ENCODE peak calls at places on chromosomes 7 and 10, in nine cellular contexts. Y is HuH-7.5, R is iris pigment epithelial cell, D is cardiac muscle cell, K is epithelial cell of esophagus, T is AG04450, V is GM10248, N is thoracic aorta, B is SK-N-SH. F is an unnamed sample.

GRCh38 chr7:6139189-6139996 is 108.2 kb downstream of the ANKRD61 start:
- DNase-seq in Y (no peak), R (no peak), D (no peak), K (no peak), T (no peak), V (no peak), N (no peak), B (no peak), F (no peak)

GRCh38 chr7:146331369-146331768 is 214.8 kb downstream of the CNTNAP2 start:
- DNase-seq in Y (no peak), R (no peak), D (no peak), K (no peak), T (no peak), V (no peak), N (no peak), B (peak), F (no peak)

GRCh38 chr10:130371156-130371555 is 235.0 kb downstream of the GLRX3 start:
- DNase-seq in Y (no peak), R (no peak), D (no peak), K (no peak), T (no peak), V (no peak), N (no peak), B (no peak), F (no peak)

GRCh38 chr7:18754766-18755165 is 259.2 kb downstream of the HDAC9 start:
- DNase-seq in Y (no peak), R (peak), D (no peak), K (peak), T (no peak), V (no peak), N (no peak), B (no peak), F (peak)

GRCh38 chr10:12628964-12629766 is 279.8 kb downstream of the CAMK1D start:
- DNase-seq in Y (no peak), R (no peak), D (no peak), K (no peak), T (no peak), V (no peak), N (no peak), B (no peak), F (no peak)

GRCh38 chr10:34288634-34289033 is 526.5 kb downstream of the PARD3 start:
- DNase-seq in Y (no peak), R (peak), D (no peak), K (peak), T (no peak), V (no peak), N (no peak), B (no peak), F (no peak)

GRCh38 chr7:27765856-27766255 is 25.9 kb downstream of the TAX1BP1 start:
- DNase-seq in Y (no peak), R (no peak), D (no peak), K (no peak), T (no peak), V (no peak), N (no peak), B (no peak), F (no peak)

GRCh38 chr10:110209399-110209925 is 2.1 kb downstream of the MXI1 start:
- DNase-seq in Y (peak), R (peak), D (peak), K (peak), T (peak), V (peak), N (peak), B (no peak), F (peak)

GRCh38 chr7:123643495-123644428 is 11.9 kb upstream of the LMOD2 start:
- DNase-seq in Y (peak), R (peak), D (peak), K (peak), T (no peak), V (no peak), N (no peak), B (peak), F (peak)

GRCh38 chr10:130492266-130492934 is 356.2 kb downstream of the GLRX3 start:
- DNase-seq in Y (no peak), R (no peak), D (no peak), K (no peak), T (no peak), V (no peak), N (no peak), B (no peak), F (no peak)

GRCh38 chr7:136049818-136050461 is 72.8 kb upstream of the MTPN start:
- DNase-seq in Y (no peak), R (peak), D (no peak), K (peak), T (no peak), V (no peak), N (no peak), B (no peak), F (no peak)

GRCh38 chr10:105062881-105063280 is 421.8 kb downstream of the SORCS3 start:
- DNase-seq in Y (no peak), R (no peak), D (no peak), K (no peak), T (no peak), V (no peak), N (no peak), B (no peak), F (no peak)

GRCh38 chr7:20595971-20596370 is 19.5 kb upstream of the ABCB5 start:
- DNase-seq in Y (no peak), R (peak), D (no peak), K (no peak), T (no peak), V (no peak), N (no peak), B (no peak), F (no peak)

GRCh38 chr10:15112657-15113056 is 15.5 kb downstream of the RPP38 start:
- DNase-seq in Y (no peak), R (no peak), D (no peak), K (no peak), T (no peak), V (no peak), N (no peak), B (no peak), F (no peak)

GRCh38 chr7:50156163-50156562 is 63.1 kb upstream of the ZPBP start:
- DNase-seq in Y (no peak), R (no peak), D (no peak), K (no peak), T (no peak), V (no peak), N (no peak), B (no peak), F (no peak)

GRCh38 chr7:68038621-68039314 is 1042.1 kb downstream of the TYW1 start:
- DNase-seq in Y (no peak), R (peak), D (no peak), K (peak), T (no peak), V (no peak), N (no peak), B (no peak), F (peak)

GRCh38 chr7:3371601-3372000 is 70.5 kb downstream of the SDK1 start:
- DNase-seq in Y (no peak), R (no peak), D (no peak), K (no peak), T (no peak), V (no peak), N (no peak), B (no peak), F (no peak)

GRCh38 chr10:118710487-118710886 is 44.3 kb downstream of the CACUL1 start:
- DNase-seq in Y (no peak), R (no peak), D (no peak), K (no peak), T (no peak), V (no peak), N (no peak), B (no peak), F (no peak)

GRCh38 chr7:155681663-155682062 is 37.2 kb downstream of the RBM33 start:
- DNase-seq in Y (no peak), R (no peak), D (no peak), K (no peak), T (no peak), V (peak), N (no peak), B (no peak), F (no peak)

F was measured in skeletal muscle cell.